ENCODE peak calls at places on chromosomes 3 and 15, in four cellular contexts. K is LNCaP clone FGC, Q is heart left ventricle, D is left cardiac atrium. U is an unnamed sample.

GRCh38 chr3:33918357-33918756 is 119.9 kb downstream of the PDCD6IP start:
- DNase-seq in K (no peak), Q (no peak), D (no peak), U (no peak)

GRCh38 chr3:190117995-190118394 is 2.7 kb downstream of the P3H2 start:
- DNase-seq in K (no peak), Q (no peak), D (no peak), U (no peak)

GRCh38 chr3:179608931-179609720 is 4.5 kb downstream of the NDUFB5 start:
- DNase-seq in K (no peak), Q (no peak), D (no peak), U (no peak)

GRCh38 chr3:119570229-119570628 is 9.1 kb upstream of the ADPRH start:
- DNase-seq in K (no peak), Q (no peak), D (no peak), U (no peak)

GRCh38 chr3:167732313-167733065 is 2.2 kb downstream of the PDCD10 start:
- DNase-seq in K (no peak), Q (no peak), D (no peak), U (no peak)

GRCh38 chr3:54176106-54176505 is 53.8 kb downstream of the CACNA2D3 start:
- DNase-seq in K (peak; percentile 89), Q (no peak), D (no peak), U (no peak)

GRCh38 chr15:100731259-100732156 is 129.1 kb downstream of the ASB7 start:
- DNase-seq in K (no peak), Q (no peak), D (no peak), U (no peak)

GRCh38 chr15:85499498-85499897 is 119.1 kb downstream of the AKAP13 start:
- DNase-seq in K (no peak), Q (no peak), D (no peak), U (no peak)

GRCh38 chr3:13598926-13599886 is 50.3 kb downstream of the FBLN2 start:
- DNase-seq in K (no peak), Q (no peak), D (no peak), U (no peak)

GRCh38 chr3:4351164-4351855 is 48.1 kb downstream of the SETMAR start:
- DNase-seq in K (no peak), Q (no peak), D (no peak), U (no peak)

GRCh38 chr3:45881031-45882022 is 5.0 kb upstream of the CCR9 start:
- DNase-seq in K (no peak), Q (no peak), D (peak; percentile 23), U (no peak)

GRCh38 chr3:40782086-40782721 is 257.4 kb downstream of the ZNF621 start:
- DNase-seq in K (no peak), Q (no peak), D (no peak), U (no peak)

GRCh38 chr3:130395916-130396315 is 50.4 kb downstream of the COL6A5 start:
- DNase-seq in K (peak; percentile 10), Q (no peak), D (no peak), U (no peak)

GRCh38 chr3:45118615-45119062 is 27.5 kb downstream of the CDCP1 start:
- DNase-seq in K (no peak), Q (no peak), D (no peak), U (no peak)

GRCh38 chr3:192571197-192571791 is 156.0 kb downstream of the FGF12 start:
- DNase-seq in K (no peak), Q (peak; percentile 85), D (peak; percentile 78), U (peak; percentile 55)

GRCh38 chr3:53820084-53820483 is 26.1 kb downstream of the CHDH start:
- DNase-seq in K (no peak), Q (no peak), D (no peak), U (no peak)

GRCh38 chr15:59461521-59461920 is 23.5 kb downstream of the FAM81A start:
- DNase-seq in K (no peak), Q (no peak), D (no peak), U (no peak)

GRCh38 chr3:188449421-188449820 is 295.5 kb downstream of the LPP start:
- DNase-seq in K (no peak), Q (no peak), D (no peak), U (no peak)

GRCh38 chr3:105367063-105367405 is 325 bp downstream of the ALCAM start:
- DNase-seq in K (no peak), Q (peak; percentile 48), D (peak; percentile 28), U (peak; percentile 46)

GRCh38 chr15:63967616-63968015 is 78.7 kb downstream of the DAPK2 start:
- DNase-seq in K (no peak), Q (no peak), D (no peak), U (no peak)

GRCh38 chr3:155112661-155113389 is 32.7 kb downstream of the MME start:
- DNase-seq in K (no peak), Q (no peak), D (no peak), U (no peak)

GRCh38 chr3:52248816-52249547 is 3.4 kb downstream of the PPM1M start:
- DNase-seq in K (no peak), Q (peak; percentile 80), D (peak; percentile 61), U (peak; percentile 66)

GRCh38 chr15:73838795-73839565 is 34.4 kb upstream of the TBC1D21 start:
- DNase-seq in K (peak; percentile 30), Q (peak; percentile 85), D (peak; percentile 86), U (peak; percentile 49)